ENCODE peak calls at places on chromosomes 5 and 9, in four cellular contexts. One of them, this sample, is unnamed.

GRCh38 chr5:73311291-73312110 is 137.1 kb downstream of the FOXD1 start:
- DNase-seq in fibroblast of lung: peak
- DNase-seq in IMR-90: peak
- DNase-seq in GM23338: peak
- DNase-seq in this sample: no peak

GRCh38 chr5:57002959-57003485 is 51.1 kb upstream of the MIER3 start:
- DNase-seq in fibroblast of lung: no peak
- DNase-seq in IMR-90: no peak
- DNase-seq in GM23338: no peak
- DNase-seq in this sample: no peak

GRCh38 chr5:179771496-179771895 is 22.3 kb upstream of the LTC4S start:
- DNase-seq in fibroblast of lung: no peak
- DNase-seq in IMR-90: no peak
- DNase-seq in GM23338: no peak
- DNase-seq in this sample: no peak

GRCh38 chr9:80957806-80958205 is 731.5 kb downstream of the TLE1 start:
- DNase-seq in fibroblast of lung: peak
- DNase-seq in IMR-90: peak
- DNase-seq in GM23338: no peak
- DNase-seq in this sample: no peak

GRCh38 chr9:124220551-124221451 is 36.9 kb upstream of the NEK6 start:
- DNase-seq in fibroblast of lung: peak
- DNase-seq in IMR-90: peak
- DNase-seq in GM23338: no peak
- DNase-seq in this sample: peak

GRCh38 chr9:18422296-18423036 is 51.5 kb upstream of the ADAMTSL1 start:
- DNase-seq in fibroblast of lung: no peak
- DNase-seq in IMR-90: no peak
- DNase-seq in GM23338: no peak
- DNase-seq in this sample: no peak

GRCh38 chr9:124478014-124478753 is 27.9 kb downstream of the ADGRD2 start:
- DNase-seq in fibroblast of lung: no peak
- DNase-seq in IMR-90: no peak
- DNase-seq in GM23338: peak
- DNase-seq in this sample: no peak

GRCh38 chr5:33023649-33024048 is 312.5 kb downstream of the NPR3 start:
- DNase-seq in fibroblast of lung: no peak
- DNase-seq in IMR-90: no peak
- DNase-seq in GM23338: no peak
- DNase-seq in this sample: no peak

GRCh38 chr9:12426198-12426864 is 266.9 kb upstream of the TYRP1 start:
- DNase-seq in fibroblast of lung: peak
- DNase-seq in IMR-90: no peak
- DNase-seq in GM23338: peak
- DNase-seq in this sample: peak

GRCh38 chr9:94867842-94868312 is 141.4 kb downstream of the AOPEP start:
- DNase-seq in fibroblast of lung: peak
- DNase-seq in IMR-90: peak
- DNase-seq in GM23338: no peak
- DNase-seq in this sample: peak

GRCh38 chr5:4533457-4534105 is 606.5 kb upstream of the ADAMTS16 start:
- DNase-seq in fibroblast of lung: no peak
- DNase-seq in IMR-90: no peak
- DNase-seq in GM23338: no peak
- DNase-seq in this sample: no peak

GRCh38 chr5:175694371-175695160 is 36.7 kb downstream of the HRH2 start:
- DNase-seq in fibroblast of lung: no peak
- DNase-seq in IMR-90: no peak
- DNase-seq in GM23338: no peak
- DNase-seq in this sample: no peak

GRCh38 chr5:62068554-62068953 is 237.5 kb upstream of the KIF2A start:
- DNase-seq in fibroblast of lung: no peak
- DNase-seq in IMR-90: no peak
- DNase-seq in GM23338: no peak
- DNase-seq in this sample: no peak

GRCh38 chr9:27750571-27750970 is 177.3 kb upstream of the C9orf72 start:
- DNase-seq in fibroblast of lung: no peak
- DNase-seq in IMR-90: no peak
- DNase-seq in GM23338: no peak
- DNase-seq in this sample: no peak

GRCh38 chr5:169706070-169706469 is 69.0 kb downstream of the DOCK2 start:
- DNase-seq in fibroblast of lung: no peak
- DNase-seq in IMR-90: no peak
- DNase-seq in GM23338: no peak
- DNase-seq in this sample: no peak

GRCh38 chr5:165871279-165871678 is 2365.9 kb downstream of the MAT2B start:
- DNase-seq in fibroblast of lung: no peak
- DNase-seq in IMR-90: no peak
- DNase-seq in GM23338: no peak
- DNase-seq in this sample: no peak

GRCh38 chr5:27315541-27316282 is 277.3 kb upstream of the CDH9 start:
- DNase-seq in fibroblast of lung: peak
- DNase-seq in IMR-90: peak
- DNase-seq in GM23338: peak
- DNase-seq in this sample: no peak

GRCh38 chr5:180104131-180104530 is 32.6 kb upstream of the RNF130 start:
- DNase-seq in fibroblast of lung: no peak
- DNase-seq in IMR-90: no peak
- DNase-seq in GM23338: no peak
- DNase-seq in this sample: no peak

GRCh38 chr5:74069741-74070140 is 443.7 kb downstream of the ARHGEF28 start:
- DNase-seq in fibroblast of lung: no peak
- DNase-seq in IMR-90: no peak
- DNase-seq in GM23338: no peak
- DNase-seq in this sample: no peak

DNA sequence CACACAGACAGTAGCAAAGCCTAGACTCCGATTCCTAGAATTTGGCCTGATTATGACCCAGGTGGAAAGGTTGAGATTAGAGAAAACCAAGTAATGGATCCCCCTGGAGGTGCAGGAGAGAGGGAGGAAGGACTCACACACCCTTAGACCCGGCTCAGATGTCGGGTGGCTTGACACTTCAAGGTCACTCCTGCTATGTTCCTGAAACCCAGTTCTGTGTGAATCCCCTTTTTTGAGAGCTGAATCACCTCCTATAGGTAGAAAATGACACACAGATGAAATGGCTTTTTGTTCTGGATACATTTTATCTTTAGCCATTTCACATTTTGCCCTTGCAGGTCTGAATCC is 192.8 kb downstream of the ARRDC3 start:
- DNase-seq in fibroblast of lung: no peak
- DNase-seq in IMR-90: no peak
- DNase-seq in GM23338: peak
- DNase-seq in this sample: no peak
- H3K4me2 ChIP-seq in fibroblast of lung: peak
- H3K4me2 ChIP-seq in IMR-90: peak
- H3K4me2 ChIP-seq in GM23338: no peak
- H3K4me2 ChIP-seq in this sample: peak

DNA sequence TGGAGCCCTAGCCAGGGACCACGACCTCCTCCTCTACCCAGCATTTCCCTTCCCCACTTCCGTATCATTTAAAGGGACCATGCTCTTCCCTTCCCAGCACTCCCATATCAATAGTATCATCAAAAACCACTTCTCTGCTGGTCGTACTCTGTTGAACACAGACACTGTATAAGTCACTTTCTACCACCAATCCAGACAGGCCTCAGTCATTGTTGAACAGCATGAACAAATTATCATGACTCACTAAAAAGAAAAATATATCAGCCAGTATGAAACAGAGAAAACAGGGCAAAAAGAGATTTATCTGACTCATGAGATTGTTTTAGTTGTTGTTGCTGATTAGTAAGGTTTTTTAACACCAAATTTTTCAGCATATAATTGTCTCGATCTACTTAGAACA is 89.8 kb downstream of the CDKN2A start:
- DNase-seq in fibroblast of lung: no peak
- DNase-seq in IMR-90: peak
- DNase-seq in GM23338: no peak
- DNase-seq in this sample: peak
- H3K4me2 ChIP-seq in fibroblast of lung: no peak
- H3K4me2 ChIP-seq in IMR-90: no peak
- H3K4me2 ChIP-seq in GM23338: no peak
- H3K4me2 ChIP-seq in this sample: no peak

GRCh38 chr9:82412586-82412985 is 424.0 kb downstream of the SPATA31D1 start:
- DNase-seq in fibroblast of lung: no peak
- DNase-seq in IMR-90: peak
- DNase-seq in GM23338: no peak
- DNase-seq in this sample: no peak

GRCh38 chr9:82410891-82411290 is 422.3 kb downstream of the SPATA31D1 start:
- DNase-seq in fibroblast of lung: no peak
- DNase-seq in IMR-90: no peak
- DNase-seq in GM23338: no peak
- DNase-seq in this sample: no peak

GRCh38 chr9:82404484-82405280 is 416.1 kb downstream of the SPATA31D1 start:
- DNase-seq in fibroblast of lung: peak
- DNase-seq in IMR-90: peak
- DNase-seq in GM23338: no peak
- DNase-seq in this sample: no peak

GRCh38 chr9:82406714-82407113 is 418.1 kb downstream of the SPATA31D1 start:
- DNase-seq in fibroblast of lung: no peak
- DNase-seq in IMR-90: no peak
- DNase-seq in GM23338: no peak
- DNase-seq in this sample: no peak

DNA sequence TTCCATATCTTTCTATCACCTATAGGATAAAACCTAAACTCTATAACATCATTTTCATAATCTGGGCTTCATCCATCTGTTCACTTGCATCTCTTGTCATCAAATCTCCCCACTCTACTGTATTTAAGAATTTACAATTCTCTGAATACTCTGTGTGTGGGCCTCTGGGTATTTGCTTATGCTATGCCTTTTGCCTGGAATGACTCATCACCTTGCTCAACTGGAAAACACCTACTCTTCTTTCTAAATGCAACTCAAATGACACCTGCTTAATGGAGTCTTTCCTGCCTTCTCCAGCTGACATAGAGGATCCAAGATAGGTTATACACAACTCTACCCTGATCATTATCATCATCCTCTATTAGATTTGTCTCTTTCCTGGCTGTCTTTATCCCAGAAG is 421.7 kb downstream of the SPATA31D1 start:
- DNase-seq in fibroblast of lung: no peak
- DNase-seq in IMR-90: peak
- DNase-seq in GM23338: no peak
- DNase-seq in this sample: no peak
- H3K4me2 ChIP-seq in fibroblast of lung: no peak
- H3K4me2 ChIP-seq in IMR-90: no peak
- H3K4me2 ChIP-seq in GM23338: no peak
- H3K4me2 ChIP-seq in this sample: no peak

GRCh38 chr9:1876891-1877496 is 138.2 kb upstream of the SMARCA2 start:
- DNase-seq in fibroblast of lung: no peak
- DNase-seq in IMR-90: no peak
- DNase-seq in GM23338: no peak
- DNase-seq in this sample: no peak
- H3K4me2 ChIP-seq in fibroblast of lung: no peak
- H3K4me2 ChIP-seq in IMR-90: no peak
- H3K4me2 ChIP-seq in GM23338: no peak
- H3K4me2 ChIP-seq in this sample: no peak

DNA sequence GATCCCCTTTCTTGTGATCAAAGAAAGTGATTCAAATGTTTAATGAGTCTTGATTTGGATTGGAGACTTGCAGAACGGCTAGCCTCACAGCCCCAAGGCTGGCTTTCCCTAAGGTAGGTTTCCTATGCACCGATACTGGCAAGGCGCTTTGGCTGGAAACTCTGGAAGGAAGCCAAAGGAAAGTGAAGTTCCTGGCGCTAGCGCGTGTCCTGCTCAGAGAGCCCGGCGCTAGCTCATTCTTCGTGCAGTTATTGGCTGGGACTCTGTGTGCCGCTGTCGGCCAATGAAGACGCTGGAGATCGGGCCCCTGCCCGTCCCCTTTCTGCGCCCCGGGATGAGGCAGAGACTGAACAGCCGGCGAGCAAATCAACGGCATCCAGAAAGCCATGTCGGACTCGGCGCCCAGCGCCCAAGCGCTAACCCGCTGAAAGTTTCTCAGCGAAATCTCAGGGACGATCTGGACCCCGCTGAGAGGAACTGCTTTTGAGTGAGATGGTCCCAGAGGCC is at the start of gene PCDHGC3:
- DNase-seq in fibroblast of lung: peak
- DNase-seq in IMR-90: peak
- DNase-seq in GM23338: peak
- DNase-seq in this sample: peak
- H3K4me2 ChIP-seq in fibroblast of lung: peak
- H3K4me2 ChIP-seq in IMR-90: peak
- H3K4me2 ChIP-seq in GM23338: peak
- H3K4me2 ChIP-seq in this sample: peak

GRCh38 chr5:134491841-134492442 is 33.5 kb upstream of the JADE2 start:
- DNase-seq in fibroblast of lung: no peak
- DNase-seq in IMR-90: no peak
- DNase-seq in GM23338: no peak
- DNase-seq in this sample: no peak

GRCh38 chr5:134490925-134491271 is 34.6 kb upstream of the JADE2 start:
- DNase-seq in fibroblast of lung: no peak
- DNase-seq in IMR-90: no peak
- DNase-seq in GM23338: no peak
- DNase-seq in this sample: no peak

GRCh38 chr5:134493461-134494055 is 31.9 kb upstream of the JADE2 start:
- DNase-seq in fibroblast of lung: no peak
- DNase-seq in IMR-90: no peak
- DNase-seq in GM23338: no peak
- DNase-seq in this sample: no peak

GRCh38 chr5:134492568-134492967 is 32.9 kb upstream of the JADE2 start:
- DNase-seq in fibroblast of lung: no peak
- DNase-seq in IMR-90: no peak
- DNase-seq in GM23338: no peak
- DNase-seq in this sample: no peak

DNA sequence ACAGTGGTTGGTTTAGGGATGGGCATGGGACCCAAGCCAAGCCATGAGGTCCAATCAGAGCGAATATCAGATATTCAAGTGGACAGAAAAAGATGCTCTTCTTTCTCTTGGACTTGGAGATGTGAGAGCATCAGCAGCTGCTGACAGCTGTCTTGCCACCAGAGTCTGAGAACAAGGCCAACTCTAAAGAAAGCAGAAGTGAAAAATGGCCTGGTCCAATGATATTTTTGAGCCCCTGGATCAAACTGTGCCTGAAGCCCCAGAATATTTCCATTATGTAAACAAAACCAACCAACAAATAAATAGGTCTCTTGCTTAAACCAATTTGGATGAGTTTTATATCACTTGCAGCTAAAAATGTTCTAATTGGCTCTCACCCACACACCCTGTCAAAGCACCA is 30.7 kb upstream of the JADE2 start:
- DNase-seq in fibroblast of lung: no peak
- DNase-seq in IMR-90: no peak
- DNase-seq in GM23338: no peak
- DNase-seq in this sample: no peak
- H3K4me2 ChIP-seq in fibroblast of lung: no peak
- H3K4me2 ChIP-seq in IMR-90: no peak
- H3K4me2 ChIP-seq in GM23338: no peak
- H3K4me2 ChIP-seq in this sample: no peak

This sample was measured in endothelial cell of umbilical vein.